ENCODE peak calls at places on chromosomes 13 and 19, in ten cellular contexts. A, C, I, Z, U, F, W, Y, M and T are unnamed samples.

GRCh38 chr13:89565711-89566110 is 1781.8 kb upstream of the MIR17HG start:
- DNase-seq in U (no peak), I (no peak), Z (no peak), M (no peak), W (no peak), A (no peak), C (no peak), Y (no peak), F (no peak), T (no peak)

GRCh38 chr19:15198006-15198356 is 2.8 kb downstream of the NOTCH3 start:
- DNase-seq in F (no peak), I (no peak), Y (no peak), Z (no peak), A (peak), W (no peak), U (no peak), C (no peak), M (no peak), T (no peak)

GRCh38 chr19:36489139-36489919 is at the start of gene ZNF566:
- DNase-seq in M (peak), Z (peak), C (peak), F (peak), I (peak), U (peak), W (peak), A (peak), Y (peak), T (peak)

GRCh38 chr19:42291437-42291815 is 10.5 kb upstream of the PRR19 start:
- DNase-seq in I (no peak), Y (no peak), W (no peak), C (no peak), M (no peak), U (no peak), F (peak), A (no peak), Z (no peak), T (no peak)

GRCh38 chr19:12715929-12716328 is 7.8 kb downstream of the TNPO2 start:
- DNase-seq in Y (no peak), Z (no peak), A (no peak), C (no peak), I (no peak), W (no peak), F (no peak), U (no peak), M (no peak), T (no peak)

GRCh38 chr13:110380359-110381028 is 73.4 kb downstream of the COL4A2 start:
- DNase-seq in I (no peak), M (no peak), F (no peak), Z (no peak), U (no peak), Y (no peak), W (no peak), C (no peak), A (peak), T (no peak)

GRCh38 chr13:65461590-65461989 is 1768.5 kb downstream of the PCDH9 start:
- DNase-seq in A (no peak), C (no peak), W (no peak), M (no peak), Y (no peak), F (no peak), U (no peak), I (no peak), Z (no peak), T (no peak)

GRCh38 chr13:109156181-109156935 is 526.9 kb downstream of the MYO16 start:
- DNase-seq in W (no peak), Z (no peak), C (no peak), Y (no peak), M (no peak), U (no peak), I (no peak), A (peak), F (no peak), T (no peak)

GRCh38 chr19:12723643-12724426 is at the start of gene TNPO2:
- DNase-seq in M (peak), F (peak), C (peak), W (no peak), U (peak), Z (peak), I (peak), Y (no peak), A (peak), T (no peak)

GRCh38 chr13:76425930-76426329 is 460.3 kb downstream of the KCTD12 start:
- DNase-seq in A (no peak), W (no peak), I (no peak), U (no peak), F (no peak), Z (no peak), C (no peak), M (no peak), Y (no peak), T (no peak)

GRCh38 chr13:49060698-49061387 is 85.1 kb downstream of the FNDC3A start:
- DNase-seq in A (no peak), Z (no peak), I (no peak), U (no peak), W (no peak), Y (no peak), F (no peak), M (no peak), C (no peak), T (no peak)

GRCh38 chr19:31905980-31906948 is 439.1 kb upstream of the ZNF507 start:
- DNase-seq in I (no peak), F (no peak), A (no peak), Z (no peak), Y (no peak), W (peak), C (peak), M (no peak), U (no peak), T (peak)

GRCh38 chr13:48318014-48318713 is 14.6 kb downstream of the RB1 start:
- DNase-seq in F (no peak), U (no peak), C (peak), A (no peak), Y (no peak), I (no peak), Z (no peak), W (no peak), M (no peak), T (no peak)

GRCh38 chr13:42574435-42575311 is 721 bp downstream of the TNFSF11 start:
- DNase-seq in I (peak), W (no peak), Z (no peak), M (no peak), F (no peak), U (no peak), Y (no peak), C (no peak), A (no peak), T (no peak)

GRCh38 chr19:5863030-5863665 is 7.2 kb downstream of the FUT5 start:
- DNase-seq in F (no peak), A (no peak), Z (no peak), C (no peak), Y (no peak), I (peak), M (no peak), U (no peak), W (no peak), T (no peak)

GRCh38 chr13:21234537-21234936 is 58.1 kb downstream of the MRPL57 start:
- DNase-seq in C (no peak), Z (no peak), A (no peak), W (peak), F (no peak), I (peak), U (no peak), Y (no peak), M (no peak), T (no peak)

GRCh38 chr13:33690321-33690720 is 127.6 kb upstream of the RFC3 start:
- DNase-seq in M (no peak), C (no peak), W (no peak), A (no peak), F (no peak), U (no peak), I (no peak), Z (no peak), Y (no peak), T (no peak)

GRCh38 chr19:2575734-2576481 is 100.0 kb downstream of the GADD45B start:
- DNase-seq in A (no peak), Z (no peak), W (peak), F (peak), M (no peak), I (peak), U (no peak), C (peak), Y (peak), T (peak)

GRCh38 chr13:112680741-112681360 is 9.0 kb upstream of the ATP11A start:
- DNase-seq in W (no peak), C (no peak), F (peak), I (no peak), Y (peak), Z (no peak), M (no peak), A (no peak), U (no peak), T (no peak)

GRCh38 chr13:60267498-60268202 is 103.9 kb upstream of the DIAPH3 start:
- DNase-seq in C (no peak), I (no peak), A (peak), F (no peak), M (no peak), Y (no peak), W (no peak), Z (no peak), U (no peak), T (no peak)

GRCh38 chr13:44212633-44213387 is 160.8 kb upstream of the SERP2 start:
- DNase-seq in Y (no peak), M (no peak), F (no peak), I (no peak), C (peak), Z (no peak), U (no peak), A (no peak), W (no peak), T (no peak)

GRCh38 chr19:17718988-17719711 is at the start of gene MAP1S:
- DNase-seq in C (no peak), U (peak), W (no peak), I (peak), Z (peak), Y (no peak), M (no peak), A (peak), F (peak), T (no peak)

GRCh38 chr19:17719730-17720486 is 628 bp downstream of the MAP1S start:
- DNase-seq in Z (no peak), Y (no peak), I (peak), A (no peak), F (peak), M (no peak), C (no peak), W (no peak), U (peak), T (no peak)

GRCh38 chr19:17716309-17716929 is 2.9 kb upstream of the MAP1S start:
- DNase-seq in I (no peak), F (no peak), C (no peak), U (peak), Y (no peak), M (no peak), A (no peak), Z (no peak), W (no peak), T (no peak)

GRCh38 chr19:17720487-17720839 is 1.2 kb downstream of the MAP1S start:
- DNase-seq in U (no peak), M (no peak), Y (no peak), C (no peak), W (no peak), Z (no peak), I (no peak), A (no peak), F (no peak), T (no peak)

GRCh38 chr19:17718467-17718987 is 753 bp upstream of the MAP1S start:
- DNase-seq in M (no peak), Z (no peak), U (peak), Y (no peak), F (no peak), C (no peak), W (no peak), I (no peak), A (no peak), T (no peak)
- TF ChIP-seq EP300 in M (no peak), Z (no peak), U (no peak), Y (no peak), F (no peak), C (no peak), W (no peak), I (no peak), A (no peak), T (no peak)

GRCh38 chr19:1491114-1491848 is at the start of gene REEP6:
- DNase-seq in Y (no peak), A (no peak), Z (no peak), I (peak), C (no peak), U (peak), W (no peak), F (no peak), M (no peak), T (no peak)

GRCh38 chr19:1490311-1491113 is at the start of gene PCSK4:
- DNase-seq in W (peak), U (peak), A (peak), Y (peak), I (peak), M (peak), F (peak), Z (peak), C (peak), T (peak)

GRCh38 chr19:1490020-1490310 is 185 bp downstream of the PCSK4 start:
- DNase-seq in F (no peak), Y (no peak), Z (no peak), U (no peak), M (no peak), C (no peak), A (no peak), W (no peak), I (no peak), T (no peak)

GRCh38 chr19:1492474-1493006 is 1.6 kb downstream of the REEP6 start:
- DNase-seq in A (no peak), F (no peak), M (no peak), U (no peak), W (no peak), Z (no peak), I (no peak), Y (peak), C (peak), T (no peak)

DNA sequence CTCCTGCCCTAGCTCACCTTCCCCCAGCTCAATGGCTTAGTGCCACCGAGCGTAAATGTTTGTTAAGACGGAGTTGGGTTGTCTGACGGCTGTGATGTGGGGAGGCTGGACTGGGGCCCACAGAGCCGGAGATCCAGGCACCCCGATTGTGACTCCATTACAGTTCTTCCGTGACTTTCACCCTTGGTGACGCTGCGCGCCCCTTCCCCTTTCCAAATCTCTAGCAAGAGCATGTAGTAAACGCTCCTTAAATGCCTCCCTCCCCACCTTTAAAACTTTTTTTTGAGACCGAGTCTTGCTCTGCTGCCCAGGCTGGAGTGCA is 829 bp downstream of the REEP6 start:
- DNase-seq in C (peak), Z (no peak), A (no peak), I (no peak), M (no peak), W (no peak), U (no peak), Y (no peak), F (no peak), T (no peak)
- TF ChIP-seq EP300 in C (no peak), Z (no peak), A (no peak), I (no peak), M (no peak), W (no peak), U (no peak), Y (no peak), F (no peak), T (no peak)

DNA sequence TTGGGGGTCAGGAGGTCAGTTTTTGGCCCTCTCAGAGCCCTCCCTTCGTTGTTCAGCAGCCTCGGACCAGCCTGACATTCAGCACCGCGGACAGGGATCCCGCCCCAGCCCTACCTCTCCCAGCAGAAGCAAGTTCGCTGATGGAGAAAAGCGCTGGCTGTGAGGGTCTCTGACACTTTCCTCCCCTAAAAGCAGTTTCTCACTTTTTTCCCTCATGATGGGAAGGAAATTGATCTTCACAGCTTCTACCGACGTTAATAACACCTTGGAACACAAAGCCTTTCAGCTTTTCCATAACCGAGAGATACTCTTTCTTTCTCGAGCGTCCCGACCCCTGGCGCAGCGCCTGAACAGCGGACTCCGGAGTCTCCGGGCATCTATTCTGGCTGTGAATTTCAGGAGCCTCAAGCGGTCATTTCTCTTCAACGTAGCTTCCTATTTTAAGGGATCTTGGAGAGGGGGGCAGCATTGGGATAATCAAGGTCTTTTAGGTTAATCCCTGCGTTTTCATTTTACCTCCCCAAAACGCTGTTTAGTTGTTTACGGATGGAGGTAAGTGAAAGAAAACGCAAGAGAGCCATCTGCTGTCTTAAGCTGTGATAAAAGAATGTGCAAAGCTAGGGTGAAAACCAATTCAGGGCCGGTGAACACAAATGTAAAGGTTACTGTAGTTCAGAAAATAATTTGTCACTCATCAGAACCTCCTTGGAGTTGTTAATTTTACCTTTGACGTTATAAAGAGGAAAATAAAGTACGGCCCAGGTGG is 467.2 kb downstream of the ITGBL1 start:
- DNase-seq in I (peak), A (no peak), U (no peak), M (no peak), F (no peak), Y (no peak), W (no peak), Z (no peak), C (no peak), T (no peak)
- TF ChIP-seq EP300 in I (no peak), A (no peak), U (no peak), M (no peak), F (no peak), Y (no peak), W (no peak), Z (no peak), C (no peak), T (no peak)

DNA sequence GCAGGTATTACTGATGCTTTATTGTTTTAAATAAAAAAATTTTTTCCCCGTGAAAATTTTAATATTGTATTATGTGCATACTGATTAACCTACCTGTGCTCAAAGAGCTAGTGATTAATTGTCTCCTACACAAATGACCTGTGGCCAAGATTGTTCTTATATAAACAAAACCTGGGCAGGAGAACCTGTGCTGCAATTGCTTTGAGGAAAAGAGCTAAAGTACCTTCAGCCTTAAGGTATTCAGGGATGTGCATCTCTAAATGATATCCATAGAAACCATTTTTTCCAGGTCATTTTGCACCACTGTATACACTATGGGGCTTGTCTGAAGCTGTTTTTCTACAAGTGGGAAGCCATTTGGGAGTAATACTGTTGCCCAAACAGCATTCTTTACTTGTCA is 1.2 kb downstream of the FRY start:
- DNase-seq in F (no peak), A (no peak), C (no peak), M (no peak), Y (no peak), W (no peak), Z (no peak), U (no peak), I (no peak), T (no peak)
- TF ChIP-seq EP300 in F (no peak), A (no peak), C (no peak), M (no peak), Y (no peak), W (no peak), Z (no peak), U (no peak), I (no peak), T (no peak)

DNA sequence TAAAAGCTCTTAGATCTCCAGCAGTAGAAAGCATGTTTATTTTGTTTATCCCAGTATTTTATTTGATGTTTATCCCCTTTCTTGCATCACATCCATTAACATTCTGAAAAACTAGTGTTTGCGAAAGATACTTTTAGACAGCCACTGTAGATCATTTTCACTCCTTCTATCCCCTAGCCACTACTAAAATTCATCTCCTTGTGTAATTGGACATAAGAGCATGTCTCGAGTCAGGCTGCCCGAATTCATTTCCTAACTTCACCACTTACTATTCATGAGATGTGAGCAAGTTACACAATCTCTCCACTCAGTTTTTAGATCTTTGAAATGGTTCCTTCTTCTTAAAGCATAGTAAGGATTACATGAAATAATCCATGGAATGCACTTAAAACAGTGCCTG is 514.0 kb downstream of the KLF5 start:
- DNase-seq in I (no peak), Y (no peak), C (no peak), F (no peak), A (no peak), Z (no peak), U (no peak), M (no peak), W (no peak), T (no peak)
- TF ChIP-seq EP300 in I (no peak), Y (no peak), C (no peak), F (no peak), A (no peak), Z (no peak), U (no peak), M (no peak), W (no peak), T (no peak)

GRCh38 chr19:49338023-49338677 is 2.9 kb downstream of the CD37 start:
- DNase-seq in W (peak), C (no peak), U (no peak), M (no peak), A (no peak), Z (no peak), F (no peak), I (no peak), Y (peak), T (no peak)

GRCh38 chr19:49337267-49338022 is 2.2 kb downstream of the CD37 start:
- DNase-seq in Z (no peak), A (no peak), M (no peak), W (peak), F (no peak), U (no peak), Y (no peak), I (no peak), C (no peak), T (no peak)

GRCh38 chr19:49340069-49340864 is 5.1 kb downstream of the CD37 start:
- DNase-seq in A (no peak), Y (peak), Z (no peak), M (peak), F (peak), W (peak), U (peak), I (no peak), C (peak), T (peak)

GRCh38 chr19:49339364-49340068 is 4.3 kb downstream of the CD37 start:
- DNase-seq in I (peak), A (no peak), C (peak), U (peak), Y (peak), M (no peak), Z (peak), W (peak), F (peak), T (peak)

DNA sequence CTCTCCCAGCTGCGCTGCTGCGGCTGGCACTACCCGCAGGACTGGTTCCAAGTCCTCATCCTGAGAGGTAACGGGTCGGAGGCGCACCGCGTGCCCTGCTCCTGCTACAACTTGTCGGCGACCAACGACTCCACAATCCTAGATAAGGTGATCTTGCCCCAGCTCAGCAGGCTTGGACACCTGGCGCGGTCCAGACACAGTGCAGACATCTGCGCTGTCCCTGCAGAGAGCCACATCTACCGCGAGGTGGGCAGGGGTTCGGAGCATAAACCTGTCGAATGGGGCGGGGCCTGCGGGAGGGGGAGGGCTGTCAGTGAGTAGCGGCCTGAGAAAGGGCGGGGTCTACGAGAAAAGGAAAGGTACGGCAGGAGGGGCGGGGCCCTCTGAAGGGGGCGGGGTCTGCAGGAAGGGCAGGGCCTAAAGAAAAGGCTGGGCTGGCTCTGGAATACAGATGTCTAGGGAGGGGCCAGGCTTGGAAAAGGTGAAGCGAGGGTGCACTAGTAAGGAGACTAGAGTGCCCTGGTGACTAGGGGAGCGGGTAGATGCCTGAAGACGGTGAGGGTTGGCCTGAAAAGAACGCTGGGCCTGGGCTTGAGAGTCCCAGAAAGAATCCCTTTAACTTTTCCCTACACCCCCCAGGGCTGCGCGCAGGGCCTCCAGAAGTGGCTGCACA is 3.6 kb downstream of the CD37 start:
- DNase-seq in U (peak), Y (peak), M (no peak), A (peak), C (peak), W (peak), F (peak), I (peak), Z (peak), T (no peak)
- TF ChIP-seq EP300 in U (no peak), Y (no peak), M (no peak), A (no peak), C (no peak), W (no peak), F (no peak), I (no peak), Z (no peak), T (no peak)

GRCh38 chr19:18271433-18271841 is 2.8 kb downstream of the IQCN start:
- DNase-seq in U (no peak), M (no peak), Y (no peak), I (no peak), Z (no peak), A (no peak), F (no peak), W (no peak), C (no peak), T (no peak)
- TF ChIP-seq EP300 in U (no peak), M (no peak), Y (no peak), I (no peak), Z (no peak), A (no peak), F (no peak), W (no peak), C (no peak), T (no peak)